ENCODE peak calls at places on chromosomes 4 and X, in nine cellular contexts. One of them, this sample, is unnamed. For H3K27me3, the result is how much of the 10 kb centered on the place peaks cover.

GRCh38 chr4:87031946-87032345 is 97.1 kb downstream of the AFF1 start:
- DNase-seq in adipocyte: no peak
- DNase-seq in tibial nerve: no peak
- DNase-seq in psoas muscle: no peak
- DNase-seq in mesenchymal stem cell: no peak
- DNase-seq in MM.1S: no peak
- DNase-seq in H9: no peak
- DNase-seq in endodermal cell: no peak
- DNase-seq in Peyer's patch: no peak
- DNase-seq in this sample: no peak

GRCh38 chrX:153400146-153401132 is 711 bp downstream of the PNMA6E start:
- DNase-seq in H9: peak
- DNase-seq in endodermal cell: peak
- DNase-seq in adipocyte: peak
- DNase-seq in Peyer's patch: peak
- DNase-seq in mesenchymal stem cell: peak
- DNase-seq in MM.1S: peak
- DNase-seq in psoas muscle: no peak
- DNase-seq in tibial nerve: no peak
- DNase-seq in this sample: peak

GRCh38 chrX:45208121-45208856 is 7.6 kb upstream of the DIPK2B start:
- DNase-seq in mesenchymal stem cell: no peak
- DNase-seq in endodermal cell: no peak
- DNase-seq in Peyer's patch: no peak
- DNase-seq in MM.1S: no peak
- DNase-seq in psoas muscle: no peak
- DNase-seq in tibial nerve: no peak
- DNase-seq in adipocyte: no peak
- DNase-seq in H9: no peak
- DNase-seq in this sample: no peak

GRCh38 chrX:135463937-135464336 is 42.2 kb downstream of the SMIM10L2A start:
- DNase-seq in mesenchymal stem cell: peak
- DNase-seq in MM.1S: peak
- DNase-seq in Peyer's patch: no peak
- DNase-seq in adipocyte: no peak
- DNase-seq in endodermal cell: no peak
- DNase-seq in psoas muscle: no peak
- DNase-seq in tibial nerve: no peak
- DNase-seq in H9: no peak
- DNase-seq in this sample: peak

GRCh38 chr4:65580551-65580950 is 89.7 kb downstream of the EPHA5 start:
- DNase-seq in tibial nerve: no peak
- DNase-seq in endodermal cell: no peak
- DNase-seq in adipocyte: peak
- DNase-seq in mesenchymal stem cell: peak
- DNase-seq in H9: no peak
- DNase-seq in Peyer's patch: no peak
- DNase-seq in MM.1S: no peak
- DNase-seq in psoas muscle: no peak
- DNase-seq in this sample: no peak

GRCh38 chr4:40731792-40732245 is 17.9 kb upstream of the NSUN7 start:
- DNase-seq in MM.1S: no peak
- DNase-seq in adipocyte: no peak
- DNase-seq in Peyer's patch: peak
- DNase-seq in tibial nerve: peak
- DNase-seq in endodermal cell: no peak
- DNase-seq in H9: no peak
- DNase-seq in mesenchymal stem cell: peak
- DNase-seq in psoas muscle: no peak
- DNase-seq in this sample: no peak

GRCh38 chr4:158873795-158874359 is 105.1 kb downstream of the FNIP2 start:
- DNase-seq in adipocyte: peak
- DNase-seq in mesenchymal stem cell: peak
- DNase-seq in psoas muscle: no peak
- DNase-seq in H9: no peak
- DNase-seq in MM.1S: no peak
- DNase-seq in Peyer's patch: no peak
- DNase-seq in endodermal cell: no peak
- DNase-seq in tibial nerve: no peak
- DNase-seq in this sample: peak

GRCh38 chr4:186326391-186326790 is 60.4 kb downstream of the F11 start:
- DNase-seq in H9: no peak
- DNase-seq in tibial nerve: no peak
- DNase-seq in psoas muscle: no peak
- DNase-seq in endodermal cell: no peak
- DNase-seq in Peyer's patch: no peak
- DNase-seq in mesenchymal stem cell: no peak
- DNase-seq in MM.1S: no peak
- DNase-seq in adipocyte: no peak
- DNase-seq in this sample: no peak

GRCh38 chr4:169745291-169745690 is 12.5 kb downstream of the HPF1 start:
- DNase-seq in psoas muscle: no peak
- DNase-seq in endodermal cell: no peak
- DNase-seq in Peyer's patch: no peak
- DNase-seq in MM.1S: no peak
- DNase-seq in mesenchymal stem cell: peak
- DNase-seq in H9: no peak
- DNase-seq in adipocyte: peak
- DNase-seq in tibial nerve: no peak
- DNase-seq in this sample: no peak

GRCh38 chrX:111854778-111855490 is 21.0 kb upstream of the TRPC5OS start:
- DNase-seq in adipocyte: no peak
- DNase-seq in endodermal cell: peak
- DNase-seq in MM.1S: no peak
- DNase-seq in mesenchymal stem cell: peak
- DNase-seq in psoas muscle: no peak
- DNase-seq in Peyer's patch: no peak
- DNase-seq in H9: peak
- DNase-seq in tibial nerve: no peak
- DNase-seq in this sample: peak

GRCh38 chrX:85112270-85112669 is 108.6 kb downstream of the APOOL start:
- DNase-seq in tibial nerve: no peak
- DNase-seq in Peyer's patch: peak
- DNase-seq in adipocyte: no peak
- DNase-seq in mesenchymal stem cell: no peak
- DNase-seq in H9: no peak
- DNase-seq in endodermal cell: no peak
- DNase-seq in psoas muscle: no peak
- DNase-seq in MM.1S: no peak
- DNase-seq in this sample: no peak

GRCh38 chr4:128812360-128812958 is 3.0 kb downstream of the JADE1 start:
- DNase-seq in MM.1S: peak
- DNase-seq in adipocyte: peak
- DNase-seq in H9: peak
- DNase-seq in endodermal cell: peak
- DNase-seq in tibial nerve: peak
- DNase-seq in mesenchymal stem cell: peak
- DNase-seq in Peyer's patch: peak
- DNase-seq in psoas muscle: no peak
- DNase-seq in this sample: peak

GRCh38 chr4:16826397-16826910 is 72.0 kb downstream of the LDB2 start:
- DNase-seq in Peyer's patch: no peak
- DNase-seq in mesenchymal stem cell: no peak
- DNase-seq in tibial nerve: no peak
- DNase-seq in H9: no peak
- DNase-seq in psoas muscle: no peak
- DNase-seq in endodermal cell: no peak
- DNase-seq in MM.1S: no peak
- DNase-seq in adipocyte: no peak
- DNase-seq in this sample: no peak

GRCh38 chrX:15497865-15498264 is 2.7 kb upstream of the BMX start:
- DNase-seq in H9: peak
- DNase-seq in mesenchymal stem cell: peak
- DNase-seq in adipocyte: peak
- DNase-seq in Peyer's patch: peak
- DNase-seq in endodermal cell: peak
- DNase-seq in MM.1S: peak
- DNase-seq in tibial nerve: peak
- DNase-seq in psoas muscle: no peak
- DNase-seq in this sample: peak

GRCh38 chrX:38870386-38870895 is 69.2 kb downstream of the MID1IP1 start:
- DNase-seq in H9: peak
- DNase-seq in adipocyte: no peak
- DNase-seq in MM.1S: no peak
- DNase-seq in Peyer's patch: no peak
- DNase-seq in psoas muscle: peak
- DNase-seq in endodermal cell: peak
- DNase-seq in tibial nerve: no peak
- DNase-seq in mesenchymal stem cell: no peak
- DNase-seq in this sample: no peak

GRCh38 chrX:40855411-40855810 is 120.1 kb upstream of the MED14 start:
- DNase-seq in tibial nerve: no peak
- DNase-seq in adipocyte: peak
- DNase-seq in H9: no peak
- DNase-seq in psoas muscle: no peak
- DNase-seq in Peyer's patch: no peak
- DNase-seq in MM.1S: no peak
- DNase-seq in endodermal cell: no peak
- DNase-seq in mesenchymal stem cell: no peak
- DNase-seq in this sample: peak

GRCh38 chr4:84504821-84505220 is 5.7 kb upstream of the NKX6-1 start:
- DNase-seq in tibial nerve: no peak
- DNase-seq in endodermal cell: no peak
- DNase-seq in psoas muscle: no peak
- DNase-seq in adipocyte: no peak
- DNase-seq in H9: no peak
- DNase-seq in MM.1S: no peak
- DNase-seq in mesenchymal stem cell: no peak
- DNase-seq in Peyer's patch: no peak
- DNase-seq in this sample: no peak
- H3K27me3 ChIP-seq in tibial nerve: under half
- H3K27me3 ChIP-seq in endodermal cell: half or more
- H3K27me3 ChIP-seq in psoas muscle: under half
- H3K27me3 ChIP-seq in adipocyte: half or more
- H3K27me3 ChIP-seq in H9: under half
- H3K27me3 ChIP-seq in MM.1S: under half
- H3K27me3 ChIP-seq in mesenchymal stem cell: half or more
- H3K27me3 ChIP-seq in Peyer's patch: under half
- H3K27me3 ChIP-seq in this sample: under half

DNA sequence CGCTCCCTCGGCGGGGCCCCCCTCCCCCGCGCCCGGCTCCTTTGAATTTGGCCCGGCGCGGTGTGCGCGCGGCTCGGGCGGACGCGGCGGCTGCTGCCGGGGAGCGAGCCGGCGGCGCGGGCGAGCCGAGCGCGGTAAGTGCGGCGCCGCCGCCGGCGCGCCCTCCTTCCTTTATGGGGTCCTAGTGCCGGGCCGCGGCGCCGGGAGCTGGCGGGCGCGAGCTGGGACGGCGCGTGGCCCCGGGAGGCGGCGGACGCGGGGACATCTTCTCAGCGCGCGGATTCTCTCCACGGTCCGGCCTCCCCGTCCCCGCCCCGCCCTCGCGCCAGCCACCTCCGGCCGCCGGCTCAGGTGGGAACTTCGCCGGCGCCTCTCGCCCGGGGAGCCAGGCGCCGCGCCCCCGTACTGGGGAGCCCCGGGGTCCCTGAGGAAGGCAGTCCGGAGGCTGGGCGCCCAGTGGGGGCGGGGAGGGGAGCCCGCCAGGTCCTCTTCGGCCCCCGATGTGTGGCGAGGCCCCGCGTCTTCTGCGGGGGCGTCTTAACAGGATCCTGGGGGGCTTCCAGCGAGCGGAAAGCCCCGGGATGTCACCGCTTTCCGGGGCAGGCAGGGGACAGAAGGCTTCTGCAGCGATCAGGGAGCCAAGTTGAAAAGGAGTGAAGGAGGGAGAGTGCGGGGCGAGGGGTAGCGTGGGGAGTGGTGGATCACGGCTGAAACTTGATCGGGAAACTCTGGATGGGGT is 98.4 kb upstream of the TENM3 start:
- DNase-seq in MM.1S: peak
- DNase-seq in mesenchymal stem cell: no peak
- DNase-seq in psoas muscle: no peak
- DNase-seq in tibial nerve: no peak
- DNase-seq in endodermal cell: peak
- DNase-seq in adipocyte: peak
- DNase-seq in Peyer's patch: no peak
- DNase-seq in H9: peak
- DNase-seq in this sample: no peak
- H3K27me3 ChIP-seq in MM.1S: under half
- H3K27me3 ChIP-seq in mesenchymal stem cell: under half
- H3K27me3 ChIP-seq in psoas muscle: under half
- H3K27me3 ChIP-seq in tibial nerve: under half
- H3K27me3 ChIP-seq in endodermal cell: under half
- H3K27me3 ChIP-seq in adipocyte: under half
- H3K27me3 ChIP-seq in Peyer's patch: under half
- H3K27me3 ChIP-seq in H9: under half
- H3K27me3 ChIP-seq in this sample: under half

GRCh38 chr4:163172666-163173065 is 6.0 kb upstream of the NAF1 start:
- DNase-seq in mesenchymal stem cell: no peak
- DNase-seq in Peyer's patch: no peak
- DNase-seq in H9: no peak
- DNase-seq in endodermal cell: no peak
- DNase-seq in tibial nerve: no peak
- DNase-seq in MM.1S: no peak
- DNase-seq in adipocyte: no peak
- DNase-seq in psoas muscle: no peak
- DNase-seq in this sample: no peak

GRCh38 chr4:163179207-163179606 is 12.5 kb upstream of the NAF1 start:
- DNase-seq in psoas muscle: no peak
- DNase-seq in H9: no peak
- DNase-seq in MM.1S: no peak
- DNase-seq in Peyer's patch: no peak
- DNase-seq in adipocyte: no peak
- DNase-seq in mesenchymal stem cell: no peak
- DNase-seq in tibial nerve: no peak
- DNase-seq in endodermal cell: no peak
- DNase-seq in this sample: no peak

GRCh38 chr4:163171590-163171989 is 4.9 kb upstream of the NAF1 start:
- DNase-seq in H9: no peak
- DNase-seq in tibial nerve: no peak
- DNase-seq in mesenchymal stem cell: no peak
- DNase-seq in endodermal cell: no peak
- DNase-seq in adipocyte: no peak
- DNase-seq in MM.1S: no peak
- DNase-seq in psoas muscle: no peak
- DNase-seq in Peyer's patch: no peak
- DNase-seq in this sample: no peak

GRCh38 chr4:163175971-163176958 is 9.6 kb upstream of the NAF1 start:
- DNase-seq in mesenchymal stem cell: no peak
- DNase-seq in H9: no peak
- DNase-seq in psoas muscle: no peak
- DNase-seq in MM.1S: no peak
- DNase-seq in Peyer's patch: no peak
- DNase-seq in tibial nerve: no peak
- DNase-seq in endodermal cell: no peak
- DNase-seq in adipocyte: no peak
- DNase-seq in this sample: no peak

GRCh38 chr4:163173713-163174112 is 7.0 kb upstream of the NAF1 start:
- DNase-seq in H9: no peak
- DNase-seq in MM.1S: no peak
- DNase-seq in Peyer's patch: no peak
- DNase-seq in tibial nerve: no peak
- DNase-seq in psoas muscle: no peak
- DNase-seq in endodermal cell: no peak
- DNase-seq in adipocyte: no peak
- DNase-seq in mesenchymal stem cell: no peak
- DNase-seq in this sample: no peak
- H3K27me3 ChIP-seq in H9: under half
- H3K27me3 ChIP-seq in MM.1S: under half
- H3K27me3 ChIP-seq in Peyer's patch: under half
- H3K27me3 ChIP-seq in tibial nerve: under half
- H3K27me3 ChIP-seq in psoas muscle: under half
- H3K27me3 ChIP-seq in endodermal cell: under half
- H3K27me3 ChIP-seq in adipocyte: under half
- H3K27me3 ChIP-seq in mesenchymal stem cell: under half
- H3K27me3 ChIP-seq in this sample: under half

GRCh38 chrX:147875866-147876596 is 35.7 kb upstream of the FMR1 start:
- DNase-seq in mesenchymal stem cell: peak
- DNase-seq in H9: no peak
- DNase-seq in adipocyte: no peak
- DNase-seq in MM.1S: peak
- DNase-seq in endodermal cell: no peak
- DNase-seq in tibial nerve: no peak
- DNase-seq in psoas muscle: no peak
- DNase-seq in Peyer's patch: no peak
- DNase-seq in this sample: no peak
- H3K27me3 ChIP-seq in mesenchymal stem cell: under half
- H3K27me3 ChIP-seq in H9: under half
- H3K27me3 ChIP-seq in adipocyte: under half
- H3K27me3 ChIP-seq in MM.1S: under half
- H3K27me3 ChIP-seq in endodermal cell: under half
- H3K27me3 ChIP-seq in tibial nerve: under half
- H3K27me3 ChIP-seq in psoas muscle: under half
- H3K27me3 ChIP-seq in Peyer's patch: under half
- H3K27me3 ChIP-seq in this sample: under half